ENCODE peak calls at places on chromosomes 7 and 10, in four cellular contexts. D is NCI-H446, G is head of caudate nucleus, Z is upper lobe of right lung. L is an unnamed sample.

GRCh38 chr10:91604936-91605534 is 27.8 kb downstream of the PPP1R3C start:
- DNase-seq in G (no peak), Z (no peak), D (no peak), L (no peak)

GRCh38 chr7:36289833-36290661 is 99.6 kb upstream of the ANLN start:
- DNase-seq in Z (no peak), D (no peak), G (no peak), L (no peak)

GRCh38 chr10:73116017-73116416 is 5.8 kb downstream of the NUDT13 start:
- DNase-seq in G (no peak), D (no peak), Z (no peak), L (no peak)

GRCh38 chr10:75568721-75569120 is 137.3 kb downstream of the LRMDA start:
- DNase-seq in G (no peak), Z (no peak), D (no peak), L (no peak)

GRCh38 chr10:88493676-88494483 is 89.2 kb downstream of the RNLS start:
- DNase-seq in D (no peak), G (no peak), Z (no peak), L (no peak)

GRCh38 chr7:139738101-139738489 is 39.7 kb downstream of the HIPK2 start:
- DNase-seq in Z (no peak), D (no peak), G (peak; percentile 44), L (no peak)

GRCh38 chr10:23442936-23443335 is 4.1 kb downstream of the OTUD1 start:
- DNase-seq in G (no peak), D (no peak), Z (no peak), L (no peak)

GRCh38 chr10:17643339-17643754 is 604 bp upstream of the STAM start:
- DNase-seq in G (no peak), D (peak; percentile 76), Z (peak; percentile 86), L (no peak)

GRCh38 chr7:97174308-97174707 is 56.8 kb downstream of the SDHAF3 start:
- DNase-seq in D (no peak), G (no peak), Z (no peak), L (no peak)

GRCh38 chr7:115338016-115338415 is 416.1 kb downstream of the MDFIC start:
- DNase-seq in G (no peak), D (no peak), Z (no peak), L (no peak)

GRCh38 chr10:60446070-60446833 is 56.6 kb upstream of the ANK3 start:
- DNase-seq in G (no peak), D (no peak), Z (no peak), L (no peak)

GRCh38 chr7:35003679-35004278 is 33.5 kb downstream of the DPY19L1 start:
- DNase-seq in D (peak; percentile 83), G (no peak), Z (peak; percentile 84), L (peak; percentile 34)